ENCODE peak calls at places on chromosome 6, in four cellular contexts. P is hypothalamus; E is GM23248; X is activated CD4-positive, alpha-beta T cell treated with anti-CD3 and anti-CD28 coated beads for 4 hours. O is an unnamed sample.

GRCh38 chr6:3887150-3887700 is 38.1 kb downstream of the FAM50B start:
- DNase-seq in P (no peak), E (peak; percentile 72), X (no peak), O (no peak)

GRCh38 chr6:145587342-145587741 is 148.0 kb downstream of the EPM2A start:
- DNase-seq in P (no peak), E (no peak), X (no peak), O (no peak)

GRCh38 chr6:52503344-52503747 is 73.5 kb downstream of the TRAM2 start:
- DNase-seq in X (no peak), E (peak; percentile 77), P (no peak), O (no peak)

GRCh38 chr6:150717419-150717818 is 117.7 kb downstream of the PLEKHG1 start:
- DNase-seq in E (no peak), X (no peak), P (no peak), O (no peak)

GRCh38 chr6:36368921-36369880 is 18.3 kb downstream of the ETV7 start:
- DNase-seq in P (no peak), E (peak; percentile 96), X (no peak), O (no peak)

GRCh38 chr6:13384966-13385365 is 56.6 kb upstream of the TBC1D7 start:
- DNase-seq in P (peak; percentile 17), E (no peak), X (no peak), O (no peak)

GRCh38 chr6:168865-169455 is 123.3 kb upstream of the DUSP22 start:
- DNase-seq in P (no peak), X (no peak), E (peak; percentile 54), O (no peak)

GRCh38 chr6:70060680-70061079 is 194.3 kb downstream of the COL19A1 start:
- DNase-seq in E (no peak), X (no peak), P (no peak), O (no peak)

GRCh38 chr6:158410784-158411183 is 98.5 kb downstream of the TULP4 start:
- DNase-seq in E (no peak), X (no peak), P (no peak), O (no peak)

GRCh38 chr6:98775205-98775604 is 59.2 kb upstream of the POU3F2 start:
- DNase-seq in E (no peak), P (no peak), X (no peak), O (no peak)

GRCh38 chr6:109008537-109008950 is 86.1 kb downstream of the SESN1 start:
- DNase-seq in X (no peak), P (no peak), E (peak; percentile 83), O (no peak)

GRCh38 chr6:35485402-35485877 is 11.4 kb downstream of the TEAD3 start:
- DNase-seq in P (no peak), E (peak; percentile 37), X (no peak), O (no peak)

GRCh38 chr6:43274916-43275597 is 23.0 kb upstream of the SLC22A7 start:
- DNase-seq in E (peak; percentile 33), P (no peak), X (peak; percentile 39), O (no peak)

GRCh38 chr6:107114213-107114871 is 973 bp downstream of the BEND3 start:
- DNase-seq in X (peak; percentile 68), E (peak; percentile 98), P (peak; percentile 78), O (peak; percentile 86)

GRCh38 chr6:124339610-124340339 is 536.1 kb downstream of the NKAIN2 start:
- DNase-seq in E (no peak), X (no peak), P (no peak), O (no peak)

GRCh38 chr6:142627474-142627873 is 317.5 kb downstream of the HIVEP2 start:
- DNase-seq in P (no peak), X (no peak), E (no peak), O (no peak)

GRCh38 chr6:113464536-113464935 is 392.6 kb upstream of the MARCKS start:
- DNase-seq in P (no peak), E (no peak), X (no peak), O (no peak)

GRCh38 chr6:21597706-21598273 is 4.2 kb downstream of the SOX4 start:
- DNase-seq in P (no peak), E (peak; percentile 61), X (no peak), O (no peak)

GRCh38 chr6:137734875-137735182 is 132.2 kb upstream of the TNFAIP3 start:
- DNase-seq in E (no peak), X (no peak), P (no peak), O (no peak)

GRCh38 chr6:117072134-117072533 is 193.2 kb upstream of the VGLL2 start:
- DNase-seq in X (no peak), P (no peak), E (no peak), O (no peak)

GRCh38 chr6:12605888-12606345 is 110.7 kb upstream of the PHACTR1 start:
- DNase-seq in P (peak; percentile 24), X (peak; percentile 9), E (peak; percentile 85), O (peak; percentile 51)

GRCh38 chr6:159084493-159085091 is 39.8 kb upstream of the TAGAP start:
- DNase-seq in P (no peak), X (no peak), E (peak; percentile 92), O (no peak)

GRCh38 chr6:41568585-41569384 is 22.6 kb downstream of the FOXP4 start:
- DNase-seq in P (no peak), X (no peak), E (no peak), O (no peak)

GRCh38 chr6:33927551-33927950 is 123.7 kb upstream of the MLN start:
- DNase-seq in P (no peak), X (no peak), E (peak; percentile 98), O (no peak)

GRCh38 chr6:163398796-163399195 is 15.7 kb upstream of the QKI start:
- DNase-seq in E (no peak), X (no peak), P (peak; percentile 23), O (no peak)

GRCh38 chr6:129957941-129958898 is 60.2 kb upstream of the L3MBTL3 start:
- DNase-seq in P (no peak), E (no peak), X (no peak), O (no peak)

GRCh38 chr6:34120953-34121675 is 24.8 kb downstream of the GRM4 start:
- DNase-seq in P (no peak), X (no peak), E (no peak), O (no peak)

GRCh38 chr6:159301277-159301676 is 132.1 kb downstream of the FNDC1 start:
- DNase-seq in E (no peak), P (no peak), X (no peak), O (no peak)

GRCh38 chr6:24951831-24952299 is 16.1 kb upstream of the RIPOR2 start:
- DNase-seq in X (no peak), E (no peak), P (no peak), O (no peak)

GRCh38 chr6:136873733-136874132 is 48.4 kb upstream of the SLC35D3 start:
- DNase-seq in E (peak; percentile 43), X (no peak), P (no peak), O (no peak)

GRCh38 chr6:142374090-142374783 is 72.4 kb downstream of the ADGRG6 start:
- DNase-seq in E (no peak), X (no peak), P (no peak), O (no peak)

GRCh38 chr6:146388736-146389364 is 154.8 kb upstream of the RAB32 start:
- DNase-seq in X (no peak), E (no peak), P (no peak), O (no peak)

GRCh38 chr6:7085911-7086310 is 21.9 kb upstream of the RREB1 start:
- DNase-seq in X (no peak), P (peak; percentile 19), E (peak; percentile 67), O (no peak)

GRCh38 chr6:109503327-109504224 is 20.6 kb upstream of the ZBTB24 start:
- DNase-seq in P (no peak), E (no peak), X (no peak), O (no peak)

GRCh38 chr6:25411316-25411961 is 132.3 kb downstream of the CARMIL1 start:
- DNase-seq in E (no peak), P (no peak), X (no peak), O (no peak)

GRCh38 chr6:137625808-137626207 is 131.6 kb upstream of the OLIG3 start:
- DNase-seq in P (no peak), E (no peak), X (no peak), O (peak; percentile 32)

GRCh38 chr6:169051371-169051770 is 202.3 kb downstream of the THBS2 start:
- DNase-seq in E (no peak), X (no peak), P (no peak), O (no peak)

O was measured in HEK293T.